ENCODE peak calls at places on chromosomes 2 and 18, in ten cellular contexts. C is foreskin fibroblast, J is skeletal muscle cell, W is GM03348, P is GM18507, V is T-cell, D is left lung, Q is KBM-7, A is NCI-H524, Y is GM20000. U is an unnamed sample.

GRCh38 chr2:217160978-217161973 is 301.4 kb upstream of the TNP1 start:
- DNase-seq in V (no peak), A (no peak), Q (peak), P (no peak), Y (no peak), J (no peak), D (no peak), W (no peak), C (no peak), U (no peak)

GRCh38 chr2:96344011-96344410 is 8.4 kb downstream of the NCAPH start:
- DNase-seq in C (no peak), W (no peak), A (no peak), V (peak), Y (peak), P (peak), Q (no peak), J (no peak), D (no peak), U (no peak)

GRCh38 chr18:79585395-79586370 is 93.9 kb upstream of the CTDP1 start:
- DNase-seq in Y (no peak), A (no peak), J (no peak), D (peak), V (no peak), Q (no peak), C (no peak), W (no peak), P (no peak), U (no peak)

GRCh38 chr18:3357516-3357915 is 92.5 kb upstream of the TGIF1 start:
- DNase-seq in D (no peak), P (no peak), Y (no peak), V (no peak), C (no peak), A (no peak), W (no peak), Q (no peak), J (no peak), U (no peak)

GRCh38 chr2:237603718-237604362 is 13.3 kb upstream of the RAB17 start:
- DNase-seq in D (no peak), A (no peak), J (no peak), C (peak), W (peak), P (peak), V (peak), Y (peak), Q (peak), U (no peak)

GRCh38 chr18:11495441-11495840 is 114.0 kb upstream of the SLC35G4 start:
- DNase-seq in Q (no peak), A (no peak), C (no peak), D (no peak), V (no peak), W (no peak), Y (no peak), J (no peak), P (no peak), U (no peak)

GRCh38 chr2:85433511-85434089 is 15.1 kb downstream of the SH2D6 start:
- DNase-seq in Q (no peak), W (peak), A (peak), C (peak), P (no peak), J (peak), Y (no peak), D (peak), V (no peak), U (peak)

GRCh38 chr2:45886229-45886663 is 234.8 kb downstream of the PRKCE start:
- DNase-seq in W (no peak), Q (no peak), Y (no peak), C (no peak), A (no peak), D (no peak), P (no peak), J (no peak), V (no peak), U (no peak)

GRCh38 chr2:120539937-120540718 is 194.2 kb downstream of the INHBB start:
- DNase-seq in A (no peak), V (no peak), D (no peak), Y (no peak), W (peak), Q (no peak), C (peak), P (no peak), J (peak), U (peak)

GRCh38 chr2:150147889-150148683 is 339.4 kb downstream of the RND3 start:
- DNase-seq in W (no peak), D (no peak), P (no peak), V (no peak), J (peak), A (no peak), C (no peak), Y (no peak), Q (no peak), U (no peak)

GRCh38 chr2:226730487-226730886 is 69.1 kb downstream of the IRS1 start:
- DNase-seq in C (peak), V (no peak), P (no peak), Y (no peak), D (no peak), W (no peak), Q (no peak), A (no peak), J (no peak), U (no peak)

GRCh38 chr2:217434183-217434620 is 568.6 kb downstream of the TNS1 start:
- DNase-seq in C (peak), P (peak), A (peak), D (peak), J (peak), W (peak), Q (peak), V (peak), Y (peak), U (peak)

GRCh38 chr2:234218261-234219180 is 168.0 kb downstream of the SPP2 start:
- DNase-seq in C (peak), A (peak), J (no peak), W (peak), V (peak), Y (no peak), P (no peak), Q (no peak), D (no peak), U (no peak)

GRCh38 chr2:231315896-231316295 is 79.6 kb upstream of the B3GNT7 start:
- DNase-seq in D (no peak), W (no peak), Q (no peak), J (no peak), A (no peak), Y (peak), P (no peak), C (no peak), V (no peak), U (no peak)